ENCODE peak calls at places on chromosomes 13 and 19, in nine cellular contexts. K is T-helper 9 cell, J is AG10803, C is left ventricle myocardium superior, E is H54, F is mammary epithelial cell, B is AG09319, Z is NAMALWA, P is activated T-cell treated with anti-CD3 and anti-CD28 coated beads for 1 hour. U is an unnamed sample.

GRCh38 chr13:27076411-27076810 is 95.2 kb downstream of the USP12 start:
- DNase-seq in K (no peak), J (peak), C (no peak), E (no peak), F (no peak), B (no peak), Z (no peak), P (no peak), U (peak)

GRCh38 chr13:34201050-34201913 is 383.3 kb downstream of the RFC3 start:
- DNase-seq in K (no peak), J (peak), C (no peak), E (no peak), F (no peak), B (peak), Z (no peak), P (no peak), U (peak)

GRCh38 chr19:53511933-53512374 is 26.0 kb upstream of the ZNF331 start:
- DNase-seq in K (peak), J (peak), C (peak), E (peak), F (peak), B (peak), Z (peak), P (peak), U (peak)

GRCh38 chr19:46546194-46546896 is 50.7 kb upstream of the PNMA8B start:
- DNase-seq in K (no peak), J (peak), C (no peak), E (peak), F (peak), B (no peak), Z (peak), P (no peak), U (peak)

GRCh38 chr13:42990147-42990990 is 1.7 kb downstream of the EPSTI1 start:
- DNase-seq in K (no peak), J (peak), C (no peak), E (no peak), F (no peak), B (no peak), Z (peak), P (no peak), U (peak)

GRCh38 chr13:21020176-21020575 is 41.2 kb downstream of the LATS2 start:
- DNase-seq in K (no peak), J (no peak), C (no peak), E (no peak), F (no peak), B (no peak), Z (no peak), P (no peak), U (no peak)

GRCh38 chr13:110616103-110617101 is 1.1 kb downstream of the NAXD start:
- DNase-seq in K (no peak), J (peak), C (no peak), E (peak), F (peak), B (peak), Z (peak), P (peak), U (peak)

GRCh38 chr13:52461265-52461664 is 6.0 kb downstream of the CKAP2 start:
- DNase-seq in K (no peak), J (no peak), C (no peak), E (no peak), F (no peak), B (no peak), Z (no peak), P (no peak), U (no peak)

GRCh38 chr13:32425158-32425557 is 2.8 kb downstream of the N4BP2L1 start:
- DNase-seq in K (no peak), J (no peak), C (no peak), E (no peak), F (no peak), B (no peak), Z (no peak), P (no peak), U (no peak)

GRCh38 chr19:35752746-35753350 is 4.0 kb downstream of the HSPB6 start:
- DNase-seq in K (no peak), J (no peak), C (no peak), E (no peak), F (no peak), B (no peak), Z (no peak), P (no peak), U (no peak)

GRCh38 chr19:41700381-41701195 is 7.8 kb upstream of the CEACAM5 start:
- DNase-seq in K (no peak), J (no peak), C (no peak), E (no peak), F (no peak), B (no peak), Z (no peak), P (no peak), U (no peak)

GRCh38 chr19:46596008-46596407 is 5.1 kb upstream of the CALM3 start:
- DNase-seq in K (no peak), J (no peak), C (no peak), E (no peak), F (no peak), B (no peak), Z (no peak), P (no peak), U (no peak)

GRCh38 chr19:8041553-8041952 is 11.0 kb upstream of the CCL25 start:
- DNase-seq in K (no peak), J (no peak), C (no peak), E (no peak), F (no peak), B (no peak), Z (no peak), P (no peak), U (no peak)

GRCh38 chr13:80584306-80584705 is 243.4 kb upstream of the SPRY2 start:
- DNase-seq in K (no peak), J (no peak), C (no peak), E (no peak), F (no peak), B (no peak), Z (no peak), P (no peak), U (no peak)

GRCh38 chr13:110134801-110135200 is 172.2 kb downstream of the COL4A1 start:
- DNase-seq in K (no peak), J (peak), C (no peak), E (no peak), F (no peak), B (no peak), Z (no peak), P (no peak), U (no peak)

U was measured in IMR-90.